ENCODE peak calls at places on chromosomes 5 and 9, in ten cellular contexts. One of them, this sample, is unnamed.

GRCh38 chr5:30099634-30100033 is 1093.9 kb upstream of the CDH6 start:
- DNase-seq in HCT116: no peak
- DNase-seq in psoas muscle: no peak
- DNase-seq in lower lobe of right lung: no peak
- DNase-seq in lung: no peak
- DNase-seq in IMR-90: no peak
- DNase-seq in sigmoid colon: no peak
- DNase-seq in heart right ventricle: no peak
- DNase-seq in kidney epithelial cell: no peak
- DNase-seq in tibial artery: no peak
- DNase-seq in this sample: no peak

GRCh38 chr5:177405805-177406204 is 3.6 kb downstream of the F12 start:
- DNase-seq in kidney epithelial cell: no peak
- DNase-seq in tibial artery: no peak
- DNase-seq in sigmoid colon: no peak
- DNase-seq in lung: no peak
- DNase-seq in HCT116: no peak
- DNase-seq in heart right ventricle: no peak
- DNase-seq in lower lobe of right lung: peak; percentile 82
- DNase-seq in IMR-90: no peak
- DNase-seq in psoas muscle: no peak
- DNase-seq in this sample: no peak

GRCh38 chr5:141172381-141173204 is at the start of gene PCDHB7:
- DNase-seq in IMR-90: peak; percentile 26
- DNase-seq in sigmoid colon: no peak
- DNase-seq in tibial artery: no peak
- DNase-seq in kidney epithelial cell: no peak
- DNase-seq in lung: no peak
- DNase-seq in psoas muscle: no peak
- DNase-seq in heart right ventricle: no peak
- DNase-seq in HCT116: peak; percentile 19
- DNase-seq in lower lobe of right lung: no peak
- DNase-seq in this sample: no peak

GRCh38 chr9:126411225-126411947 is 84.8 kb downstream of the MVB12B start:
- DNase-seq in heart right ventricle: no peak
- DNase-seq in IMR-90: no peak
- DNase-seq in kidney epithelial cell: peak; percentile 25
- DNase-seq in lung: no peak
- DNase-seq in tibial artery: no peak
- DNase-seq in psoas muscle: no peak
- DNase-seq in HCT116: no peak
- DNase-seq in lower lobe of right lung: no peak
- DNase-seq in sigmoid colon: no peak
- DNase-seq in this sample: no peak

GRCh38 chr5:63923914-63924313 is 38.3 kb downstream of the HTR1A start:
- DNase-seq in lung: peak; percentile 31
- DNase-seq in IMR-90: no peak
- DNase-seq in psoas muscle: no peak
- DNase-seq in sigmoid colon: no peak
- DNase-seq in kidney epithelial cell: no peak
- DNase-seq in tibial artery: no peak
- DNase-seq in lower lobe of right lung: no peak
- DNase-seq in heart right ventricle: no peak
- DNase-seq in HCT116: no peak
- DNase-seq in this sample: no peak

GRCh38 chr5:179530069-179530998 is 20.0 kb upstream of the RUFY1 start:
- DNase-seq in tibial artery: peak; percentile 47
- DNase-seq in IMR-90: no peak
- DNase-seq in kidney epithelial cell: no peak
- DNase-seq in HCT116: no peak
- DNase-seq in psoas muscle: peak; percentile 60
- DNase-seq in heart right ventricle: peak; percentile 78
- DNase-seq in lung: peak; percentile 54
- DNase-seq in lower lobe of right lung: peak; percentile 79
- DNase-seq in sigmoid colon: peak; percentile 86
- DNase-seq in this sample: peak; percentile 77

GRCh38 chr9:123421801-123422455 is 65.9 kb downstream of the CRB2 start:
- DNase-seq in lung: no peak
- DNase-seq in kidney epithelial cell: no peak
- DNase-seq in sigmoid colon: peak; percentile 45
- DNase-seq in heart right ventricle: no peak
- DNase-seq in lower lobe of right lung: no peak
- DNase-seq in tibial artery: no peak
- DNase-seq in HCT116: no peak
- DNase-seq in psoas muscle: no peak
- DNase-seq in IMR-90: no peak
- DNase-seq in this sample: no peak

GRCh38 chr9:110027624-110028023 is 180.3 kb downstream of the C9orf152 start:
- DNase-seq in lower lobe of right lung: no peak
- DNase-seq in psoas muscle: no peak
- DNase-seq in lung: no peak
- DNase-seq in HCT116: no peak
- DNase-seq in kidney epithelial cell: no peak
- DNase-seq in IMR-90: peak; percentile 78
- DNase-seq in sigmoid colon: no peak
- DNase-seq in heart right ventricle: no peak
- DNase-seq in tibial artery: no peak
- DNase-seq in this sample: no peak

GRCh38 chr5:157855404-157855994 is 3.4 kb downstream of the CLINT1 start:
- DNase-seq in lung: peak; percentile 38
- DNase-seq in kidney epithelial cell: peak; percentile 28
- DNase-seq in sigmoid colon: peak; percentile 67
- DNase-seq in HCT116: peak; percentile 51
- DNase-seq in tibial artery: peak; percentile 59
- DNase-seq in IMR-90: peak; percentile 67
- DNase-seq in heart right ventricle: no peak
- DNase-seq in psoas muscle: peak; percentile 20
- DNase-seq in lower lobe of right lung: no peak
- DNase-seq in this sample: no peak

GRCh38 chr9:117458066-117458465 is 43.2 kb upstream of the ASTN2 start:
- DNase-seq in kidney epithelial cell: no peak
- DNase-seq in lower lobe of right lung: no peak
- DNase-seq in sigmoid colon: no peak
- DNase-seq in tibial artery: no peak
- DNase-seq in lung: no peak
- DNase-seq in heart right ventricle: no peak
- DNase-seq in psoas muscle: no peak
- DNase-seq in IMR-90: no peak
- DNase-seq in HCT116: no peak
- DNase-seq in this sample: no peak

GRCh38 chr5:6729400-6730310 is 16.4 kb downstream of the TENT4A start:
- DNase-seq in HCT116: no peak
- DNase-seq in kidney epithelial cell: no peak
- DNase-seq in lower lobe of right lung: no peak
- DNase-seq in psoas muscle: peak; percentile 50
- DNase-seq in IMR-90: no peak
- DNase-seq in heart right ventricle: peak; percentile 46
- DNase-seq in lung: no peak
- DNase-seq in sigmoid colon: peak; percentile 69
- DNase-seq in tibial artery: no peak
- DNase-seq in this sample: no peak

GRCh38 chr9:127546125-127546832 is 65.8 kb upstream of the STXBP1 start:
- DNase-seq in heart right ventricle: no peak
- DNase-seq in kidney epithelial cell: no peak
- DNase-seq in psoas muscle: no peak
- DNase-seq in HCT116: no peak
- DNase-seq in sigmoid colon: no peak
- DNase-seq in tibial artery: no peak
- DNase-seq in IMR-90: no peak
- DNase-seq in lower lobe of right lung: no peak
- DNase-seq in lung: no peak
- DNase-seq in this sample: no peak

GRCh38 chr9:113409883-113410206 is 630 bp downstream of the POLE3 start:
- DNase-seq in HCT116: no peak
- DNase-seq in sigmoid colon: no peak
- DNase-seq in lower lobe of right lung: no peak
- DNase-seq in tibial artery: no peak
- DNase-seq in IMR-90: no peak
- DNase-seq in heart right ventricle: no peak
- DNase-seq in lung: no peak
- DNase-seq in psoas muscle: no peak
- DNase-seq in kidney epithelial cell: no peak
- DNase-seq in this sample: no peak

GRCh38 chr9:108412755-108413154 is 443.0 kb downstream of the ACTL7B start:
- DNase-seq in lung: no peak
- DNase-seq in HCT116: no peak
- DNase-seq in lower lobe of right lung: no peak
- DNase-seq in heart right ventricle: no peak
- DNase-seq in IMR-90: peak; percentile 11
- DNase-seq in tibial artery: no peak
- DNase-seq in psoas muscle: no peak
- DNase-seq in sigmoid colon: no peak
- DNase-seq in kidney epithelial cell: no peak
- DNase-seq in this sample: no peak

GRCh38 chr5:157113007-157113406 is 4.2 kb upstream of the HAVCR2 start:
- DNase-seq in HCT116: no peak
- DNase-seq in IMR-90: peak; percentile 13
- DNase-seq in heart right ventricle: no peak
- DNase-seq in lung: no peak
- DNase-seq in lower lobe of right lung: no peak
- DNase-seq in sigmoid colon: no peak
- DNase-seq in psoas muscle: no peak
- DNase-seq in kidney epithelial cell: no peak
- DNase-seq in tibial artery: no peak
- DNase-seq in this sample: no peak

GRCh38 chr9:4243113-4243512 is 56.8 kb downstream of the GLIS3 start:
- DNase-seq in sigmoid colon: no peak
- DNase-seq in tibial artery: no peak
- DNase-seq in heart right ventricle: no peak
- DNase-seq in IMR-90: no peak
- DNase-seq in kidney epithelial cell: no peak
- DNase-seq in lower lobe of right lung: no peak
- DNase-seq in HCT116: no peak
- DNase-seq in lung: no peak
- DNase-seq in psoas muscle: no peak
- DNase-seq in this sample: no peak

GRCh38 chr9:4243877-4244812 is 55.7 kb downstream of the GLIS3 start:
- DNase-seq in lung: no peak
- DNase-seq in psoas muscle: no peak
- DNase-seq in heart right ventricle: no peak
- DNase-seq in HCT116: no peak
- DNase-seq in sigmoid colon: no peak
- DNase-seq in lower lobe of right lung: no peak
- DNase-seq in IMR-90: no peak
- DNase-seq in kidney epithelial cell: no peak
- DNase-seq in tibial artery: no peak
- DNase-seq in this sample: no peak

GRCh38 chr9:4242239-4242638 is 57.6 kb downstream of the GLIS3 start:
- DNase-seq in lower lobe of right lung: no peak
- DNase-seq in IMR-90: no peak
- DNase-seq in sigmoid colon: no peak
- DNase-seq in HCT116: no peak
- DNase-seq in heart right ventricle: no peak
- DNase-seq in psoas muscle: no peak
- DNase-seq in lung: no peak
- DNase-seq in kidney epithelial cell: no peak
- DNase-seq in tibial artery: no peak
- DNase-seq in this sample: no peak

GRCh38 chr9:4238522-4238921 is 61.3 kb downstream of the GLIS3 start:
- DNase-seq in HCT116: peak; percentile 19
- DNase-seq in lung: no peak
- DNase-seq in sigmoid colon: no peak
- DNase-seq in psoas muscle: no peak
- DNase-seq in heart right ventricle: no peak
- DNase-seq in IMR-90: peak; percentile 70
- DNase-seq in kidney epithelial cell: peak; percentile 69
- DNase-seq in lower lobe of right lung: no peak
- DNase-seq in tibial artery: no peak
- DNase-seq in this sample: no peak

DNA sequence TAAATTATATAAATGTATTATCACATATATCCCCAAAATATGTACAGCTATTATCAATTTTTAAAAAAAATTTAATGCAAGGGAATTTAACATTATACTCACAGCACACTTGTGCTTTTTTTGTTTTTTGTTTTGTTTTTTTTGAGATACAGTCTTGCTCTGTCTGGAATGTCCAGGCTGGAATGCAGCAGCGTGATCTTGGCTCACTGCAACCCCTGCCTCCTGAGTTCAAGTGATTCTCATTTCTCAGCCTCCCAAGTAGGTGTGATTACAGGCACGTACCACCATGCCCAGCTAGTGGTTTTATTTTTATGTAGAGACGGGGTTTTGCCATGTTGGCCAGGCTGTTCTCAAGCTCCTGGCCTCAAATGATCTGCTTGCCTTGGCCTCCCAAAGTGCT is 58.3 kb downstream of the GLIS3 start:
- DNase-seq in IMR-90: no peak
- DNase-seq in psoas muscle: no peak
- DNase-seq in kidney epithelial cell: no peak
- DNase-seq in lower lobe of right lung: no peak
- DNase-seq in HCT116: no peak
- DNase-seq in heart right ventricle: no peak
- DNase-seq in lung: no peak
- DNase-seq in sigmoid colon: no peak
- DNase-seq in tibial artery: no peak
- DNase-seq in this sample: no peak
- TF ChIP-seq CTCF in IMR-90: no peak
- TF ChIP-seq CTCF in psoas muscle: no peak
- TF ChIP-seq CTCF in kidney epithelial cell: no peak
- TF ChIP-seq CTCF in lower lobe of right lung: no peak
- TF ChIP-seq CTCF in HCT116: no peak
- TF ChIP-seq CTCF in heart right ventricle: no peak
- TF ChIP-seq CTCF in lung: no peak
- TF ChIP-seq CTCF in sigmoid colon: no peak
- TF ChIP-seq CTCF in tibial artery: no peak
- TF ChIP-seq CTCF in this sample: no peak

GRCh38 chr5:138616508-138616907 is 41.3 kb upstream of the HSPA9 start:
- DNase-seq in IMR-90: no peak
- DNase-seq in tibial artery: no peak
- DNase-seq in lung: no peak
- DNase-seq in lower lobe of right lung: no peak
- DNase-seq in kidney epithelial cell: no peak
- DNase-seq in HCT116: no peak
- DNase-seq in psoas muscle: no peak
- DNase-seq in heart right ventricle: no peak
- DNase-seq in sigmoid colon: no peak
- DNase-seq in this sample: no peak
- H3K27me3 ChIP-seq in IMR-90: peaks cover 30% of the 10 kb centered on the region
- H3K27me3 ChIP-seq in tibial artery: peaks cover 10% of the 10 kb centered on the region
- H3K27me3 ChIP-seq in lung: no peaks in the 10 kb centered on the region
- H3K27me3 ChIP-seq in lower lobe of right lung: no peaks in the 10 kb centered on the region
- H3K27me3 ChIP-seq in kidney epithelial cell: no peaks in the 10 kb centered on the region
- H3K27me3 ChIP-seq in HCT116: no peaks in the 10 kb centered on the region
- H3K27me3 ChIP-seq in psoas muscle: no peaks in the 10 kb centered on the region
- H3K27me3 ChIP-seq in heart right ventricle: no peaks in the 10 kb centered on the region
- H3K27me3 ChIP-seq in sigmoid colon: no peaks in the 10 kb centered on the region
- H3K27me3 ChIP-seq in this sample: no peaks in the 10 kb centered on the region

GRCh38 chr5:38598296-38598993 is 42.0 kb upstream of the LIFR start:
- DNase-seq in kidney epithelial cell: no peak
- DNase-seq in IMR-90: no peak
- DNase-seq in sigmoid colon: no peak
- DNase-seq in tibial artery: no peak
- DNase-seq in heart right ventricle: no peak
- DNase-seq in HCT116: no peak
- DNase-seq in psoas muscle: no peak
- DNase-seq in lung: peak; percentile 18
- DNase-seq in lower lobe of right lung: no peak
- DNase-seq in this sample: no peak
- TF ChIP-seq CTCF in kidney epithelial cell: no peak
- TF ChIP-seq CTCF in IMR-90: no peak
- TF ChIP-seq CTCF in sigmoid colon: no peak
- TF ChIP-seq CTCF in tibial artery: no peak
- TF ChIP-seq CTCF in heart right ventricle: no peak
- TF ChIP-seq CTCF in HCT116: no peak
- TF ChIP-seq CTCF in psoas muscle: no peak
- TF ChIP-seq CTCF in lung: no peak
- TF ChIP-seq CTCF in lower lobe of right lung: no peak
- TF ChIP-seq CTCF in this sample: no peak

GRCh38 chr5:143138839-143139238 is 264.6 kb downstream of the NR3C1 start:
- DNase-seq in sigmoid colon: no peak
- DNase-seq in psoas muscle: no peak
- DNase-seq in heart right ventricle: no peak
- DNase-seq in kidney epithelial cell: no peak
- DNase-seq in HCT116: no peak
- DNase-seq in lung: no peak
- DNase-seq in tibial artery: no peak
- DNase-seq in lower lobe of right lung: no peak
- DNase-seq in IMR-90: peak; percentile 13
- DNase-seq in this sample: no peak
- H3K27me3 ChIP-seq in sigmoid colon: no peaks in the 10 kb centered on the region
- H3K27me3 ChIP-seq in psoas muscle: no peaks in the 10 kb centered on the region
- H3K27me3 ChIP-seq in heart right ventricle: no peaks in the 10 kb centered on the region
- H3K27me3 ChIP-seq in kidney epithelial cell: no peaks in the 10 kb centered on the region
- H3K27me3 ChIP-seq in HCT116: no peaks in the 10 kb centered on the region
- H3K27me3 ChIP-seq in lung: no peaks in the 10 kb centered on the region
- H3K27me3 ChIP-seq in tibial artery: no peaks in the 10 kb centered on the region
- H3K27me3 ChIP-seq in lower lobe of right lung: no peaks in the 10 kb centered on the region
- H3K27me3 ChIP-seq in IMR-90: no peaks in the 10 kb centered on the region
- H3K27me3 ChIP-seq in this sample: no peaks in the 10 kb centered on the region